ENCODE peak calls at places on chromosomes 2 and 18, in nine cellular contexts. R, Q, P, D, C, S, W, Y and K are unnamed samples. For H3K4me1, the result is how much of the 10 kb centered on the place peaks cover.

GRCh38 chr18:9348079-9348671 is 13.6 kb downstream of the TWSG1 start:
- DNase-seq in R (peak), Q (no peak), P (no peak), D (no peak), C (peak), S (no peak), W (no peak), Y (no peak), K (no peak)

GRCh38 chr2:205086689-205087088 is 541.4 kb downstream of the PARD3B start:
- DNase-seq in R (peak), Q (no peak), P (no peak), D (no peak), C (no peak), S (no peak), W (no peak), Y (no peak), K (no peak)

GRCh38 chr2:11416191-11416590 is 49.8 kb downstream of the E2F6 start:
- DNase-seq in R (no peak), Q (no peak), P (no peak), D (no peak), C (no peak), S (no peak), W (no peak), Y (no peak), K (no peak)

GRCh38 chr2:159695798-159696448 is 16.4 kb upstream of the MARCHF7 start:
- DNase-seq in R (no peak), Q (no peak), P (no peak), D (no peak), C (no peak), S (no peak), W (no peak), Y (no peak), K (no peak)

GRCh38 chr18:61589053-61589723 is 256.0 kb downstream of the CDH20 start:
- DNase-seq in R (no peak), Q (peak), P (no peak), D (no peak), C (no peak), S (no peak), W (no peak), Y (no peak), K (no peak)

GRCh38 chr2:143121957-143122356 is 7.3 kb upstream of the ARHGAP15 start:
- DNase-seq in R (no peak), Q (no peak), P (no peak), D (no peak), C (no peak), S (no peak), W (no peak), Y (no peak), K (no peak)

GRCh38 chr2:10141736-10142639 is 19.4 kb downstream of the RRM2 start:
- DNase-seq in R (no peak), Q (peak), P (no peak), D (no peak), C (no peak), S (no peak), W (no peak), Y (no peak), K (no peak)

GRCh38 chr2:97720746-97721145 is 7.4 kb downstream of the ZAP70 start:
- DNase-seq in R (no peak), Q (no peak), P (no peak), D (no peak), C (no peak), S (no peak), W (no peak), Y (no peak), K (no peak)

GRCh38 chr18:79687806-79688205 is 8.2 kb downstream of the CTDP1 start:
- DNase-seq in R (peak), Q (no peak), P (no peak), D (no peak), C (no peak), S (no peak), W (no peak), Y (no peak), K (no peak)

GRCh38 chr2:15112216-15112615 is 448.9 kb downstream of the NBAS start:
- DNase-seq in R (peak), Q (no peak), P (no peak), D (no peak), C (peak), S (no peak), W (no peak), Y (no peak), K (no peak)

GRCh38 chr2:1571477-1572417 is 158.5 kb downstream of the TPO start:
- DNase-seq in R (no peak), Q (no peak), P (no peak), D (peak), C (no peak), S (no peak), W (no peak), Y (no peak), K (no peak)

GRCh38 chr2:233116946-233117345 is 56.8 kb downstream of the INPP5D start:
- DNase-seq in R (no peak), Q (no peak), P (no peak), D (peak), C (no peak), S (no peak), W (no peak), Y (no peak), K (no peak)

GRCh38 chr18:45874501-45875184 is 49.2 kb downstream of the SIGLEC15 start:
- DNase-seq in R (no peak), Q (peak), P (no peak), D (no peak), C (no peak), S (no peak), W (no peak), Y (no peak), K (no peak)

GRCh38 chr2:207255565-207255964 is 89.8 kb upstream of the KLF7 start:
- DNase-seq in R (no peak), Q (no peak), P (no peak), D (no peak), C (no peak), S (no peak), W (no peak), Y (no peak), K (no peak)

GRCh38 chr2:176161817-176162626 is 4.9 kb downstream of the HOXD3 start:
- DNase-seq in R (no peak), Q (no peak), P (no peak), D (no peak), C (no peak), S (no peak), W (no peak), Y (no peak), K (no peak)

GRCh38 chr2:197134206-197134605 is 176.4 kb downstream of the ANKRD44 start:
- DNase-seq in R (peak), Q (no peak), P (no peak), D (no peak), C (no peak), S (no peak), W (no peak), Y (no peak), K (no peak)
- H3K4me1 ChIP-seq in R (under half), Q (under half), P (under half), D (under half), C (under half), S (under half), W (under half), Y (under half), K (under half)

DNA sequence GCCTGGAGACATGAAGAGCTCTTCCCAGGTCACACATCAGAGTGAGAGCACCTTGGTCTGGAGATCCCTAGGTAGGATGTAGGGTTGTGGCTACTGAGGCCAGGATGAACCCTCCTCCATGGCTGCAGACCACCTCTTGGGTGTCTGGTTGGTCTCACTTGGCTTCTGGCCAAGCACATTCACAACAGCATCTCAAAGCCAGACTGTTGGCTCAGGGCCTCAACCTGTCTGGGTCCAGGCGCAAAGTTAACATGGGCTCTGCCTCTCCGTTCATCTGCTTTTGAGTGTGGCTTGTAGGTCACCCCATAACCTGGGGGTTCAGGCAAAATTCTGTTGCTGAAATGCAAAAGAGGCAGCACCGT is 40.1 kb downstream of the RHOB start:
- DNase-seq in R (no peak), Q (no peak), P (no peak), D (no peak), C (no peak), S (no peak), W (no peak), Y (no peak), K (no peak)
- H3K4me1 ChIP-seq in R (under half), Q (under half), P (under half), D (under half), C (under half), S (under half), W (under half), Y (under half), K (under half)

GRCh38 chr2:25409044-25409443 is 67.3 kb upstream of the DNMT3A start:
- DNase-seq in R (no peak), Q (no peak), P (no peak), D (no peak), C (no peak), S (no peak), W (no peak), Y (no peak), K (no peak)

GRCh38 chr2:25401307-25402021 is 59.7 kb upstream of the DNMT3A start:
- DNase-seq in R (no peak), Q (no peak), P (peak), D (no peak), C (no peak), S (no peak), W (no peak), Y (no peak), K (no peak)

GRCh38 chr2:25409468-25409867 is 67.7 kb upstream of the DNMT3A start:
- DNase-seq in R (no peak), Q (no peak), P (no peak), D (no peak), C (no peak), S (no peak), W (no peak), Y (no peak), K (no peak)

GRCh38 chr2:25402477-25402876 is 60.8 kb upstream of the DNMT3A start:
- DNase-seq in R (no peak), Q (no peak), P (no peak), D (no peak), C (no peak), S (no peak), W (no peak), Y (no peak), K (no peak)

DNA sequence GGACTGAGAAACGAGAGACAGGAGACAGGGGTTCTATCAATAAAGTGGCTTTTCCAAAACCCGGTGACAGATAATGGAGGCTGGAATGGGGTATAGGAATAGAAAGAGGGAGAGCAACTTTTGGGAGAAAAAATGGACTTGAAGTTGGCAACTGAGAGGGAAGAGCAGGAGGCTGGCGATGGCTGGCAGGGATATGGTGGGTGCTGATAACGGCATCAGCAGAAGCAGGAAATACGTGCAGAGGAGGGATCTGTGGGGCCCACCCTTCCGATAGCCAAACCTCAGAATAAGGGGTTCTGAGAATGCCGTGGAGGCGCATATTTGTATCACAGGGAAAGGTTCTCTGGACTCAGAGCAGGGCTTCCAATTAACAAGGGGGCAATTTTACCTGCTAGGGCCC is 64.1 kb upstream of the DNMT3A start:
- DNase-seq in R (no peak), Q (no peak), P (peak), D (no peak), C (no peak), S (no peak), W (no peak), Y (no peak), K (no peak)
- H3K4me1 ChIP-seq in R (under half), Q (under half), P (under half), D (under half), C (under half), S (under half), W (under half), Y (under half), K (under half)

DNA sequence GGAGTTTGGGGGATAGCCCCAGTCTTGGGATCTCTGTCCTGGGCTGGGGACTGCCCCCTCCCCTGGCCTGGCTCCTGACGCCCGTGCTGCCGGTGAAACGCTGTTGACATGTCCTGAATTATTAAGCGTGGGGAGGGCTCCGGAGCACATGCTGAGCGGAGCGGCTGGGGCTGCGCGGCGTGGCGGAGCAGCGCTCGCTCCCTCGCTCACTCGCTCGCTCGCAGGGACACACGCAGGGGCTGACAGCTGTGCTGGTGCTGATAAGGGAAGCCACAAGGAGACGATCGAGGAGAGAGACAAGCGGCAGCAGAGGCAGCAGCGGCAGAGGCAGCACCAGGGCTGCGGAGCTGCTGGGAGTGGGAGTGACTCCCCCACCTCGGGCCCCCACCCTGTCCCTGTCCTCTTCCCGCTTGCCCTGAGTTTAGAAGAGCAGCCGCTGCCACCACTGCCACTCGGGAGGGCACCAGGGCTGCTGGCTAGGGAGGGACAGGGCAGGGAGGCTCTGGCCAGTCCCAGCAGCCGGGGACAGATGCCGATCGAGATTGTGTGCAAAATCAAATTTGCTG is at the start of gene ASIC4:
- DNase-seq in R (no peak), Q (no peak), P (peak), D (no peak), C (no peak), S (no peak), W (no peak), Y (no peak), K (no peak)
- H3K4me1 ChIP-seq in R (under half), Q (under half), P (under half), D (under half), C (under half), S (under half), W (under half), Y (under half), K (under half)

DNA sequence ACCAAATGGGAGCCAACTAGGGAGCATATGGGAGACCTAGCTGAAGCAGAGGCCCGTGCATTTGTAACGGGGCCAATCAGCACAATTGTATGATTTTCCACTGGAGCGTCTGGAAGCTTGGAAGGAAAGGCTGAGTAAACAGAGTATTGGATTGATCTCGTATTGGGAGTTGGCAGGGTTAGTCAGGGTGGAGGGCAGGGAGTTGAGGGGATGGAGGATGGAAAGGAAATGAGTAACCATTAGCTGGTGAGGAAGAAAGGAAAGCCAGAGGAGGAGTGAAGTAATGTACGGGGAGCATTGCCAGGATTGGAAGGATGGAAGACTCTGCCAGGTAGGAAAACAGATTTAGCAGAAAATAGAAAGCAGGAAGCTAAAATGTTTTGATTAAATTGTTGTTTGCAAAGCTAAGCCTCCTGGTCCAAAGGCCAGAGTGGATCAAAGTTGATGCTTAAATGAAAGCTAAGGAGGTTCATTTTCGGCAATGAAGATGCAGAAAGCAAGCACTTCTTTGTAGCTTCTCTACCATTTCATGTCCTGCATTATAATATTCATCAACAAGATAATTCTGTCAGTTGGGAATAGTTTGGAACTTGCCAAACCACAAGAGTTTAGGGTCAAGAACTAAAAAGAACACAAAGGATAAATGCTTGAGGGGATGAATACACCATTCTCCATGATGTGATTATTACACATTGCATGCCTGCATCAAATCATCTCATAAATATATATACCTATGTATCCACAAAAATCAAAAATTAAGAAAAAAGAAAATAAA is 75.6 kb upstream of the TTN start:
- DNase-seq in R (peak), Q (no peak), P (no peak), D (no peak), C (peak), S (no peak), W (no peak), Y (no peak), K (no peak)
- H3K4me1 ChIP-seq in R (under half), Q (under half), P (under half), D (under half), C (under half), S (under half), W (under half), Y (under half), K (under half)